ENCODE peak calls at places on chromosomes 11 and 22, in ten cellular contexts. M is activated T-cell treated with anti-CD3 and anti-CD28 coated beads, Interleukin-2, amount 50 U/mL, for 72 hours; U is dermis blood vessel endothelial cell; N is upper lobe of right lung; P is H7; S is stimulated activated CD4-positive, alpha-beta T cell treated with anti-CD3 and anti-CD28 coated beads, Interleukin-1b, Interleukin-23, amount 100 ng/mL, for 24 hours; Y is NCI-H2227 treated with DMSO at 0.1 percent for 48 hours; K is astrocyte of the spinal cord; T is lung; C is mucosa of gallbladder. B is an unnamed sample.

GRCh38 chr11:31855466-31855865 is 44.3 kb upstream of the PAX6 start:
- DNase-seq in T (no peak), S (no peak), M (no peak), C (no peak), K (no peak), U (no peak), P (no peak), Y (no peak), N (no peak), B (no peak)

GRCh38 chr22:19607198-19608113 is 83.2 kb upstream of the CLDN5 start:
- DNase-seq in T (peak), U (peak), P (peak), M (peak), K (no peak), Y (no peak), S (peak), N (peak), C (peak), B (no peak)

GRCh38 chr22:22207845-22208564 is 36.6 kb upstream of the VPREB1 start:
- DNase-seq in N (peak), S (peak), P (peak), U (peak), M (peak), T (peak), K (peak), C (peak), Y (peak), B (peak)

GRCh38 chr11:126359431-126360048 is 4.1 kb downstream of the ST3GAL4 start:
- DNase-seq in K (peak), S (no peak), P (peak), U (no peak), M (no peak), C (peak), T (peak), Y (peak), N (peak), B (peak)

GRCh38 chr11:43984039-43984438 is 41.6 kb downstream of the C11orf96 start:
- DNase-seq in K (no peak), C (no peak), T (no peak), Y (no peak), P (no peak), M (no peak), N (no peak), U (no peak), S (no peak), B (no peak)

GRCh38 chr22:35217541-35217940 is 39.8 kb upstream of the HMGXB4 start:
- DNase-seq in P (no peak), Y (no peak), N (no peak), S (no peak), M (no peak), C (no peak), K (no peak), U (no peak), T (no peak), B (no peak)

GRCh38 chr11:119336744-119337469 is 2.6 kb downstream of the RNF26 start:
- DNase-seq in U (no peak), M (no peak), S (no peak), T (no peak), K (no peak), Y (no peak), P (peak), N (peak), C (no peak), B (no peak)

GRCh38 chr11:110921742-110922200 is 209.5 kb upstream of the ARHGAP20 start:
- DNase-seq in T (peak), P (peak), Y (no peak), C (no peak), M (no peak), S (no peak), K (peak), U (no peak), N (no peak), B (peak)

GRCh38 chr11:115127790-115128189 is 376.4 kb downstream of the CADM1 start:
- DNase-seq in K (no peak), U (no peak), M (no peak), T (no peak), P (no peak), S (no peak), C (no peak), Y (no peak), N (no peak), B (no peak)

GRCh38 chr11:67558084-67558772 is 25.4 kb upstream of the GSTP1 start:
- DNase-seq in S (no peak), U (no peak), T (peak), P (no peak), Y (no peak), M (no peak), N (peak), C (no peak), K (no peak), B (no peak)

GRCh38 chr22:18103527-18104269 is 6.9 kb upstream of the TUBA8 start:
- DNase-seq in K (no peak), T (no peak), N (no peak), C (no peak), Y (no peak), P (no peak), U (no peak), S (no peak), M (peak), B (no peak)

GRCh38 chr11:65439331-65440181 is 17.0 kb downstream of the NEAT1 start:
- DNase-seq in N (no peak), T (no peak), Y (no peak), M (no peak), C (no peak), P (no peak), K (peak), U (peak), S (no peak), B (peak)

GRCh38 chr11:116851631-116852030 is 14.2 kb upstream of the APOA1 start:
- DNase-seq in Y (no peak), U (no peak), M (peak), S (peak), C (no peak), K (no peak), T (no peak), N (no peak), P (no peak), B (no peak)